ENCODE peak calls at places on chromosomes 3 and 15, in seven cellular contexts. W, Y, H, G, S, T and I are unnamed samples.

GRCh38 chr3:35932995-35933394 is 293.7 kb downstream of the ARPP21 start:
- DNase-seq in W (no peak), Y (peak; percentile 92), H (peak; percentile 99), G (peak; percentile 75), S (no peak), T (no peak), I (no peak)

GRCh38 chr3:141331370-141332318 is 36.7 kb upstream of the ZBTB38 start:
- DNase-seq in W (no peak), Y (peak; percentile 99), H (peak; percentile 95), G (peak; percentile 89), S (peak; percentile 84), T (no peak), I (no peak)

GRCh38 chr3:84836961-84837360 is 121.8 kb upstream of the CADM2 start:
- DNase-seq in W (no peak), Y (no peak), H (no peak), G (no peak), S (peak; percentile 64), T (peak; percentile 92), I (no peak)

GRCh38 chr15:86772369-86773059 is 692.8 kb downstream of the AGBL1 start:
- DNase-seq in W (no peak), Y (peak; percentile 36), H (no peak), G (no peak), S (peak; percentile 54), T (no peak), I (no peak)

GRCh38 chr3:158452324-158452723 is 118.7 kb upstream of the MLF1 start:
- DNase-seq in W (no peak), Y (no peak), H (no peak), G (peak; percentile 26), S (no peak), T (no peak), I (no peak)

GRCh38 chr3:113254171-113254947 is 43.0 kb downstream of the BOC start:
- DNase-seq in W (no peak), Y (no peak), H (no peak), G (no peak), S (no peak), T (no peak), I (no peak)

GRCh38 chr3:32297366-32297765 is 58.9 kb downstream of the CMTM8 start:
- DNase-seq in W (no peak), Y (no peak), H (no peak), G (no peak), S (no peak), T (no peak), I (no peak)

GRCh38 chr3:105493305-105493892 is 126.7 kb downstream of the ALCAM start:
- DNase-seq in W (no peak), Y (no peak), H (no peak), G (no peak), S (no peak), T (no peak), I (no peak)

GRCh38 chr15:31221936-31222515 is 104.6 kb upstream of the KLF13 start:
- DNase-seq in W (no peak), Y (no peak), H (no peak), G (no peak), S (peak; percentile 38), T (peak; percentile 39), I (no peak)

GRCh38 chr3:176359211-176359610 is 838.1 kb downstream of the TBL1XR1 start:
- DNase-seq in W (no peak), Y (no peak), H (no peak), G (no peak), S (no peak), T (peak; percentile 46), I (no peak)

GRCh38 chr3:158731938-158732855 is at the start of gene RARRES1:
- DNase-seq in W (no peak), Y (peak; percentile 74), H (peak; percentile 50), G (peak; percentile 70), S (peak; percentile 88), T (peak; percentile 79), I (peak; percentile 42)

GRCh38 chr3:154886437-154886836 is 193.7 kb upstream of the MME start:
- DNase-seq in W (no peak), Y (peak; percentile 97), H (no peak), G (peak; percentile 94), S (peak; percentile 29), T (no peak), I (no peak)

GRCh38 chr3:29949131-29949530 is 657.3 kb upstream of the TGFBR2 start:
- DNase-seq in W (no peak), Y (peak; percentile 43), H (no peak), G (no peak), S (no peak), T (no peak), I (no peak)

GRCh38 chr3:168047190-168047795 is 48.4 kb downstream of the GOLIM4 start:
- DNase-seq in W (peak; percentile 89), Y (peak; percentile 76), H (peak; percentile 83), G (peak; percentile 73), S (peak; percentile 81), T (peak; percentile 84), I (peak; percentile 46)

GRCh38 chr3:60053518-60054265 is 1003.9 kb upstream of the CFAP20DC start:
- DNase-seq in W (no peak), Y (peak; percentile 88), H (no peak), G (peak; percentile 5), S (no peak), T (no peak), I (no peak)

GRCh38 chr3:149005424-149005823 is 14.1 kb downstream of the GYG1 start:
- DNase-seq in W (no peak), Y (peak; percentile 62), H (no peak), G (no peak), S (no peak), T (no peak), I (no peak)

GRCh38 chr3:6416049-6416661 is 444.8 kb upstream of the GRM7 start:
- DNase-seq in W (no peak), Y (no peak), H (no peak), G (no peak), S (no peak), T (no peak), I (no peak)

GRCh38 chr3:46934067-46934466 is 42.5 kb downstream of the CCDC12 start:
- DNase-seq in W (no peak), Y (no peak), H (no peak), G (no peak), S (no peak), T (no peak), I (no peak)

GRCh38 chr3:126314305-126315082 is 42.7 kb downstream of the KLF15 start:
- DNase-seq in W (no peak), Y (no peak), H (no peak), G (no peak), S (no peak), T (no peak), I (no peak)

GRCh38 chr3:13023251-13024055 is 49.8 kb downstream of the IQSEC1 start:
- DNase-seq in W (peak; percentile 37), Y (no peak), H (no peak), G (no peak), S (no peak), T (no peak), I (no peak)

GRCh38 chr3:170429050-170429449 is 10.4 kb downstream of the CLDN11 start:
- DNase-seq in W (no peak), Y (peak; percentile 91), H (peak; percentile 16), G (peak; percentile 50), S (no peak), T (no peak), I (no peak)

GRCh38 chr3:40109641-40110490 is 199.6 kb upstream of the EIF1B start:
- DNase-seq in W (no peak), Y (no peak), H (peak; percentile 61), G (peak; percentile 20), S (peak; percentile 20), T (peak; percentile 71), I (peak; percentile 27)

GRCh38 chr15:79883579-79884203 is 13.1 kb downstream of the MTHFS start:
- DNase-seq in W (no peak), Y (no peak), H (no peak), G (no peak), S (no peak), T (no peak), I (no peak)

DNA sequence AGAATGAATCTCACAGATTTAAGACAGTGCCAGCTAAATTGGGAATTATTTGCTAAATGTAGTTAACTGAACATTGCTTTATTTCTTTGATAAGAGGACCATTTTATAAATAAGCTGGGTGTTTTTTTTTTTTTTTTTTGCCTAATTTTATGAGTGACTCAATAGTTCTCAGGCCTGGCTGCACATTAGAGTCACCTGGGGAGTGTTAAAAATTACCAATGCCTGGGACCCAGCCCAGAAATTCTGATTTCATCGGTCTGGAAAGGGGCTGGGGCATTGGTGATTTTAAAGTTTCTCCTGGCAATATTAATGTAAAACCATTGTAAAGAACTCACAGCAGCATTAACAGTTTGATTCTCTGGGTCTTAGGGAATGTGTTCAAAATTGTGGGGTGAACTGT is 51.2 kb upstream of the PHLDB2 start:
- DNase-seq in W (no peak), Y (no peak), H (no peak), G (no peak), S (no peak), T (no peak), I (no peak)
- H3K4me1 ChIP-seq in W (no peaks in the 10 kb centered on the region), Y (peaks cover 14% of the 10 kb centered on the region), H (peaks cover 5% of the 10 kb centered on the region), G (peaks cover 47% of the 10 kb centered on the region), S (peaks cover 37% of the 10 kb centered on the region), T (peaks cover 3% of the 10 kb centered on the region), I (peaks cover 2% of the 10 kb centered on the region)

DNA sequence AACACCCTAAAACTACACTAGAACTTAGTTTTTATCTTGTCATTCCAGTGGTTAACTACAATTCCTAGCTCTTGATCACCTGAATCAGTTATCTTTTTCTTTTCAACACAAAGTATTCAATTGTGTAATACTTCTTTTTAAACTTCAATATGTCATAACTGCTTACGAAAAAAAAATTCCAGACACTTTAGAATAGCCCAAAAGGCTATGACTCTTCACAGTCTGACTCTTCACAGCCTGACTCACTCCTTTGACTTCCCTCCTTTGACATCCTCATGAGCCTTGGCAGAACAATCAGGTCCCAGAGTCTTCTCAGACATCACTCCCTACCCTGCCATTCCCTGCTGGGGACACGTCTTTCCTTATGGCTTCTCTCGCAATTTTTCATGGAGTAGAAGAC is 727.1 kb downstream of the ROBO1 start:
- DNase-seq in W (no peak), Y (peak; percentile 91), H (no peak), G (peak; percentile 81), S (no peak), T (no peak), I (no peak)
- H2AFZ ChIP-seq in W (no peak overlapping the region), Y (no peak overlapping the region), H (no peak overlapping the region), G (no peak overlapping the region), S (no peak overlapping the region), T (no peak overlapping the region), I (no peak overlapping the region)

DNA sequence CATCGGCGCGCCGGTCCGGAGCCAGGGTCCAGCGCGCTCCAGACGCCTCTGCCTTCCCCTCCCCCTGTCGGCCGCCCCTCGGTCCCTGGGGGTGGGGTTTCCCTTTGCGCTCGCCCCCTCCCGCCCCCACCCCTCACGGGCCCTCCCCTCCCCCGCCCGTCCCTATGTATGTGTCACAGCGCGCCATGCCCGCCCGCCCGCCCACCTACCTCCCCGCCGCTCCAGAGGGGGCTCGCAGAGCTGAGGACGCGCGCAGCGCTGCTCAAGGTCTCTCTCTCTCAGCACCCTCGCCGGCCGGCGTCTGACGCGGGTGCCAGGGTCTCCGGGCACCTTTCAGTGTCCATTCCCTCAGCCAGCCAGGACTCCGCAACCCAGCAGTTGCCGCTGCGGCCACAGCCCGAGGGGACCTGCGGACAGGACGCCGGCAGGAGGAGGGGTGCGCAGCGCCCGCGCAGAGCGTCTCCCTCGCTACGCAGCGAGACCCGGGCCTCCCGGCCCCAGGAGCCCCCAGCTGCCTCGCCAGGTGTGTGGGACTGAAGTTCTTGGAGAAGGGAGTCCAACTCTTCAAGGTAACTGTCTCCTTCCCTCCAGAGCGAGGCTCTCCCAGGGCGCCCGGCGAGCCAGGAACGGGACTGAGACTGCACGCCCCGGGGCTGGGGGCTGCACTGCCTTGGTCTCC is at the start of gene ACAN:
- DNase-seq in W (no peak), Y (no peak), H (no peak), G (no peak), S (peak; percentile 16), T (peak; percentile 77), I (peak; percentile 57)
- H3K4me3 ChIP-seq in W (no peak within 1 kb of the TSS), Y (no peak within 1 kb of the TSS), H (no peak within 1 kb of the TSS), G (peak within 1 kb of the TSS; percentile 28), S (no peak within 1 kb of the TSS), T (peak within 1 kb of the TSS; percentile 80), I (peak within 1 kb of the TSS; percentile 87)

GRCh38 chr3:194163697-194164096 is 27.7 kb downstream of the HES1 start:
- DNase-seq in W (no peak), Y (no peak), H (no peak), G (no peak), S (no peak), T (peak; percentile 50), I (no peak)
- H3K4me1 ChIP-seq in W (no peaks in the 10 kb centered on the region), Y (no peaks in the 10 kb centered on the region), H (peaks cover 11% of the 10 kb centered on the region), G (peaks cover 22% of the 10 kb centered on the region), S (peaks cover 59% of the 10 kb centered on the region), T (peaks cover 15% of the 10 kb centered on the region), I (peaks cover 33% of the 10 kb centered on the region)